ENCODE peak calls at places on chromosomes 2 and 18, in five cellular contexts. T is ureter, Q is T-helper 9 cell, B is aorta, K is NCI-H2081. P is an unnamed sample.

GRCh38 chr2:8452979-8453903 is 228.6 kb upstream of the ID2 start:
- DNase-seq in T (no peak), Q (no peak), B (no peak), K (no peak), P (no peak)

GRCh38 chr18:61825386-61825785 is 67.4 kb downstream of the RNF152 start:
- DNase-seq in T (no peak), Q (no peak), B (no peak), K (no peak), P (no peak)

GRCh38 chr2:8255448-8255800 is 426.4 kb upstream of the ID2 start:
- DNase-seq in T (no peak), Q (no peak), B (no peak), K (no peak), P (no peak)

GRCh38 chr18:23257686-23258565 is 122.6 kb downstream of the CABLES1 start:
- DNase-seq in T (no peak), Q (no peak), B (no peak), K (no peak), P (no peak)

GRCh38 chr2:24919100-24919976 is 699 bp downstream of the ADCY3 start:
- DNase-seq in T (no peak), Q (peak; percentile 54), B (peak; percentile 79), K (no peak), P (peak; percentile 33)

GRCh38 chr2:66697346-66697745 is 262.4 kb downstream of the MEIS1 start:
- DNase-seq in T (no peak), Q (no peak), B (no peak), K (no peak), P (no peak)

GRCh38 chr18:27605107-27605834 is 420.2 kb upstream of the CHST9 start:
- DNase-seq in T (peak; percentile 50), Q (no peak), B (no peak), K (peak; percentile 72), P (peak; percentile 62)

GRCh38 chr2:48589170-48589767 is 28.4 kb upstream of the GTF2A1L start:
- DNase-seq in T (no peak), Q (no peak), B (no peak), K (peak; percentile 14), P (peak; percentile 44)

GRCh38 chr2:3001595-3002184 is 375.9 kb downstream of the EIPR1 start:
- DNase-seq in T (no peak), Q (no peak), B (no peak), K (no peak), P (no peak)

GRCh38 chr18:25594351-25594750 is 242.4 kb upstream of the ZNF521 start:
- DNase-seq in T (no peak), Q (no peak), B (no peak), K (no peak), P (no peak)

GRCh38 chr18:63161728-63162195 is 157.8 kb downstream of the BCL2 start:
- DNase-seq in T (peak; percentile 79), Q (peak; percentile 70), B (peak; percentile 83), K (no peak), P (no peak)

GRCh38 chr2:105969552-105969951 is 224.5 kb downstream of the UXS1 start:
- DNase-seq in T (no peak), Q (no peak), B (no peak), K (peak; percentile 30), P (peak; percentile 26)

GRCh38 chr18:77140439-77141109 is 8.0 kb upstream of the MBP start:
- DNase-seq in T (no peak), Q (peak; percentile 26), B (peak; percentile 72), K (no peak), P (no peak)

GRCh38 chr2:67561411-67561965 is 164.4 kb downstream of the ETAA1 start:
- DNase-seq in T (no peak), Q (no peak), B (peak; percentile 78), K (no peak), P (peak; percentile 1)

GRCh38 chr2:30464544-30465170 is 17.6 kb downstream of the LCLAT1 start:
- DNase-seq in T (no peak), Q (no peak), B (no peak), K (no peak), P (no peak)

GRCh38 chr2:205758051-205758450 is 75.8 kb downstream of the NRP2 start:
- DNase-seq in T (no peak), Q (no peak), B (no peak), K (no peak), P (no peak)

GRCh38 chr2:234967201-234967873 is 15.5 kb downstream of the SH3BP4 start:
- DNase-seq in T (no peak), Q (no peak), B (no peak), K (no peak), P (no peak)

GRCh38 chr2:166344286-166345113 is 31.2 kb downstream of the SCN9A start:
- DNase-seq in T (no peak), Q (no peak), B (no peak), K (no peak), P (no peak)

GRCh38 chr2:101699939-101700442 is 2.5 kb downstream of the MAP4K4 start:
- DNase-seq in T (no peak), Q (no peak), B (no peak), K (no peak), P (no peak)

GRCh38 chr2:117351396-117351795 is 463.1 kb upstream of the DDX18 start:
- DNase-seq in T (no peak), Q (no peak), B (no peak), K (no peak), P (no peak)

GRCh38 chr2:230896346-230897115 is 28.5 kb downstream of the GPR55 start:
- DNase-seq in T (peak; percentile 19), Q (no peak), B (peak; percentile 15), K (no peak), P (no peak)

GRCh38 chr2:142756430-142756829 is 121.0 kb upstream of the KYNU start:
- DNase-seq in T (no peak), Q (no peak), B (no peak), K (no peak), P (no peak)

GRCh38 chr2:109646961-109647360 is 32.8 kb downstream of the SOWAHC start:
- DNase-seq in T (no peak), Q (no peak), B (no peak), K (no peak), P (no peak)

GRCh38 chr18:77191241-77191751 is 58.4 kb upstream of the GALR1 start:
- DNase-seq in T (no peak), Q (no peak), B (no peak), K (no peak), P (no peak)

GRCh38 chr2:113105047-113105446 is 22.4 kb upstream of the IL1RN start:
- DNase-seq in T (no peak), Q (no peak), B (no peak), K (no peak), P (no peak)

GRCh38 chr2:161796192-161796591 is 172.0 kb downstream of the SLC4A10 start:
- DNase-seq in T (no peak), Q (no peak), B (no peak), K (no peak), P (no peak)

GRCh38 chr18:12034241-12035100 is 53.2 kb downstream of the IMPA2 start:
- DNase-seq in T (no peak), Q (no peak), B (no peak), K (no peak), P (no peak)

GRCh38 chr2:20868377-20868776 is 45.5 kb upstream of the LDAH start:
- DNase-seq in T (no peak), Q (peak; percentile 2), B (no peak), K (no peak), P (no peak)

GRCh38 chr18:14942275-14942674 is 194.3 kb downstream of the ANKRD30B start:
- DNase-seq in T (no peak), Q (no peak), B (no peak), K (no peak), P (no peak)

GRCh38 chr18:49694402-49694801 is 118.9 kb downstream of the ACAA2 start:
- DNase-seq in T (no peak), Q (no peak), B (no peak), K (no peak), P (no peak)

GRCh38 chr2:8965573-8965972 is 37.9 kb downstream of the MBOAT2 start:
- DNase-seq in T (no peak), Q (no peak), B (no peak), K (no peak), P (no peak)

GRCh38 chr2:236538242-236538641 is 31.4 kb upstream of the ACKR3 start:
- DNase-seq in T (no peak), Q (no peak), B (no peak), K (no peak), P (no peak)

P was measured in neural crest cell.